ENCODE peak calls at places on chromosome 16, in seven cellular contexts. E is mesendoderm, I is IMR-90, X is neuronal stem cell, P is H1, F is trophoblast cell, O is mesenchymal stem cell. G is an unnamed sample.

GRCh38 chr16:15899538-15900100 is 11.2 kb upstream of the CEP20 start:
- DNase-seq in I (peak; percentile 89), F (peak; percentile 84), O (peak; percentile 56), E (peak; percentile 85), P (no peak), X (no peak), G (peak; percentile 58)

GRCh38 chr16:85423186-85423550 is 190.0 kb upstream of the GSE1 start:
- DNase-seq in I (no peak), X (no peak), F (no peak), E (no peak), O (no peak), P (no peak), G (no peak)

GRCh38 chr16:15494231-15494630 is 59.8 kb downstream of the BMERB1 start:
- DNase-seq in O (peak; percentile 80), E (no peak), I (peak; percentile 56), F (no peak), P (no peak), X (no peak), G (no peak)

GRCh38 chr16:3695610-3696369 is 21.5 kb downstream of the TRAP1 start:
- DNase-seq in O (no peak), I (no peak), F (no peak), X (no peak), E (no peak), P (no peak), G (no peak)

GRCh38 chr16:12205378-12205777 is 228.8 kb downstream of the SNX29 start:
- DNase-seq in E (no peak), O (no peak), P (no peak), X (no peak), I (no peak), F (no peak), G (no peak)

GRCh38 chr16:88868974-88869672 is 2.7 kb upstream of the PABPN1L start:
- DNase-seq in E (no peak), X (no peak), F (no peak), I (no peak), O (no peak), P (no peak), G (no peak)

GRCh38 chr16:3214904-3215600 is 19.9 kb downstream of the ZNF200 start:
- DNase-seq in O (no peak), X (no peak), P (no peak), E (no peak), F (no peak), I (no peak), G (no peak)

GRCh38 chr16:1741553-1742165 is 29.7 kb downstream of the NME3 start:
- DNase-seq in F (no peak), I (no peak), E (no peak), X (no peak), P (no peak), O (no peak), G (no peak)

GRCh38 chr16:31265329-31266245 is 5.8 kb downstream of the ITGAM start:
- DNase-seq in F (peak; percentile 81), E (peak; percentile 29), X (no peak), O (no peak), P (peak; percentile 10), I (peak; percentile 60), G (peak; percentile 60)

GRCh38 chr16:49727611-49728010 is 128.3 kb downstream of the ZNF423 start:
- DNase-seq in I (no peak), F (no peak), E (no peak), O (no peak), P (no peak), X (no peak), G (no peak)

GRCh38 chr16:11595908-11596504 is 9.3 kb upstream of the LITAF start:
- DNase-seq in F (no peak), O (no peak), I (no peak), P (no peak), X (no peak), E (no peak), G (no peak)

GRCh38 chr16:89191033-89191900 is 9.1 kb downstream of the SLC22A31 start:
- DNase-seq in P (no peak), I (no peak), O (no peak), F (no peak), X (no peak), E (no peak), G (peak; percentile 35)

GRCh38 chr16:54143934-54144333 is 142.7 kb downstream of the IRX3 start:
- DNase-seq in E (peak; percentile 37), P (no peak), X (no peak), O (no peak), F (no peak), I (no peak), G (no peak)

GRCh38 chr16:88924834-88925539 is 52.0 kb downstream of the CBFA2T3 start:
- DNase-seq in X (no peak), F (peak; percentile 39), I (peak; percentile 73), O (peak; percentile 83), P (peak; percentile 49), E (peak; percentile 89), G (peak; percentile 79)

GRCh38 chr16:85884808-85885463 is 14.0 kb upstream of the IRF8 start:
- DNase-seq in I (no peak), P (no peak), O (no peak), E (no peak), F (no peak), X (no peak), G (no peak)

GRCh38 chr16:76059701-76060100 is 217.5 kb upstream of the CNTNAP4 start:
- DNase-seq in X (no peak), I (no peak), F (no peak), P (no peak), O (no peak), E (no peak), G (no peak)

GRCh38 chr16:76947694-76948093 is 243.3 kb upstream of the MON1B start:
- DNase-seq in O (no peak), X (no peak), P (no peak), E (no peak), I (no peak), F (no peak), G (no peak)

GRCh38 chr16:19075511-19075910 is 8.1 kb downstream of the COQ7 start:
- DNase-seq in F (no peak), E (no peak), O (no peak), X (no peak), I (no peak), P (no peak), G (no peak)

GRCh38 chr16:53672461-53672860 is 31.2 kb downstream of the RPGRIP1L start:
- DNase-seq in O (no peak), F (no peak), I (no peak), X (no peak), E (no peak), P (no peak), G (no peak)

GRCh38 chr16:68351991-68352431 is 41.2 kb downstream of the PRMT7 start:
- DNase-seq in I (no peak), F (no peak), O (no peak), P (no peak), E (no peak), X (no peak), G (no peak)

GRCh38 chr16:70573451-70574121 is 50.0 kb downstream of the SF3B3 start:
- DNase-seq in P (no peak), F (no peak), X (no peak), O (peak; percentile 93), E (peak; percentile 47), I (peak; percentile 97), G (no peak)

GRCh38 chr16:85151603-85152413 is 39.5 kb upstream of the CIBAR2 start:
- DNase-seq in F (no peak), O (peak; percentile 75), E (peak; percentile 39), P (no peak), X (no peak), I (peak; percentile 78), G (no peak)

GRCh38 chr16:87369796-87370719 is 13.5 kb downstream of the FBXO31 start:
- DNase-seq in P (no peak), I (no peak), F (no peak), E (no peak), X (no peak), O (no peak), G (no peak)

DNA sequence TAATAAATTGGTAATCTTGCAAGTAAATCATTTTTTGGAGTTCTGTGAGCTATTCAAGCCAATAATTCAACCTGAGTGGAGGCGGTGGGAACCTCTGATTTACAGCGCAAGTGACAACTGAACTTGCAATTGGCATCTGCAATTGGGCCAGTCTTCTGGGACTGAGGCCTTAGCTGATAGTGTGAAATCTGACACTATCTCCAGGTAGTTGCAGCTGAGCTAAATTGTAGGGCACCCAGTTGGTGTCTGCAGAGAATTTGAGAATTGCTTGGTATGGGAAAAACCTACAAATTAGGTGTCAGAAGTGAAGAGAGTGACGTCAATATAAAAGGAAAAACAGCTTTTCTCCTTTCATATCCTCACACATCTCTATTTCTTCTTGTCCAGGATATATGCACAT is 1633.6 kb upstream of the GOT2 start:
- DNase-seq in F (no peak), I (no peak), P (no peak), E (peak; percentile 54), X (no peak), O (no peak), G (no peak)
- H3K18ac ChIP-seq in F (no peak overlapping the region), I (no peak overlapping the region), P (no peak overlapping the region), E (no peak overlapping the region), X (no peak overlapping the region), O (no peak overlapping the region), G (no peak overlapping the region)

GRCh38 chr16:20875358-20875656 is 24.9 kb downstream of the DCUN1D3 start:
- DNase-seq in O (no peak), X (no peak), I (no peak), E (no peak), F (no peak), P (no peak), G (no peak)
- H3K4me1 ChIP-seq in O (peaks cover 9% of the 10 kb centered on the region), X (peaks cover 12% of the 10 kb centered on the region), I (peaks cover 8% of the 10 kb centered on the region), E (peaks cover 18% of the 10 kb centered on the region), F (peaks cover 10% of the 10 kb centered on the region), P (peaks cover 9% of the 10 kb centered on the region), G (no peaks in the 10 kb centered on the region)

GRCh38 chr16:57807968-57808528 is 5.8 kb upstream of the KIFC3 start:
- DNase-seq in P (no peak), X (no peak), E (peak; percentile 96), I (peak; percentile 91), O (peak; percentile 87), F (peak; percentile 98), G (peak; percentile 79)

GRCh38 chr16:57808589-57808988 is 6.3 kb upstream of the KIFC3 start:
- DNase-seq in X (no peak), E (no peak), P (no peak), O (no peak), I (no peak), F (no peak), G (no peak)

GRCh38 chr16:57810197-57811024 is 8.1 kb upstream of the KIFC3 start:
- DNase-seq in X (no peak), F (peak; percentile 84), O (peak; percentile 95), E (peak; percentile 98), P (no peak), I (peak; percentile 68), G (peak; percentile 86)

GRCh38 chr16:57809276-57809793 is 7.0 kb upstream of the KIFC3 start:
- DNase-seq in E (no peak), I (no peak), X (no peak), P (no peak), F (no peak), O (no peak), G (no peak)

DNA sequence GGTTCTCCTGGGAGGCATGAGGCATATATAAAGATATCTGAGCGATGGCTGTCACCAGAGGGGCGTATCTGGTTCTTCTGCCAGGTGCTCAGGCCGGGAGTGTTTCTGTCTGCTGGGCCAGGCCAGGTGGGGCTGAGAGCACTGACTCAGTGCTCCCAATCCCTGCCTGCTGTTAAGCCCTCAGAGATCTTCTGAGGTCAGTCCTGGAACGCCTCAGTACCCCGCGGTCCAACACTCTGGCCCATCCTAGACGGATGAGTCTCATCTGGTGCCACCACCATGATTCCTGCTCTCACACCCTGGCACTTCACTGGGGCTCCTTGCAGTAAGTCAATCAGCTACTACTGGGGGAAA is 7.5 kb upstream of the KIFC3 start:
- DNase-seq in F (peak; percentile 52), O (no peak), P (no peak), E (no peak), I (no peak), X (no peak), G (no peak)
- H3K9ac ChIP-seq in F (no peak overlapping the region), O (peak overlapping the region; percentile 9), P (no peak overlapping the region), E (peak overlapping the region; percentile 53), I (no peak overlapping the region), X (no peak overlapping the region), G (no peak overlapping the region)

GRCh38 chr16:28073836-28074235 is 10.3 kb upstream of the GSG1L start:
- DNase-seq in F (no peak), O (no peak), X (no peak), P (no peak), I (no peak), E (no peak), G (no peak)
- H3K18ac ChIP-seq in F (no peak overlapping the region), O (no peak overlapping the region), X (no peak overlapping the region), P (no peak overlapping the region), I (no peak overlapping the region), E (no peak overlapping the region), G (no peak overlapping the region)

G was measured in H9.